ENCODE peak calls at places on chromosome 19, in four cellular contexts. U, X, Q and D are unnamed samples.

GRCh38 chr19:10952809-10953208 is 8.0 kb upstream of the SMARCA4 start:
- DNase-seq in X (peak), Q (no peak), U (no peak), D (peak)

GRCh38 chr19:19192910-19193423 is 909 bp downstream of the RFXANK start:
- DNase-seq in X (no peak), Q (no peak), U (no peak), D (no peak)

GRCh38 chr19:17511724-17512573 is 500 bp downstream of the PGLS start:
- DNase-seq in X (peak), Q (peak), U (peak), D (peak)

GRCh38 chr19:45047188-45047797 is 8.4 kb downstream of the CLASRP start:
- DNase-seq in U (no peak), Q (no peak), X (no peak), D (no peak)

GRCh38 chr19:6663236-6664187 is 6.4 kb downstream of the TNFSF14 start:
- DNase-seq in Q (no peak), X (no peak), U (no peak), D (no peak)

GRCh38 chr19:8069116-8069973 is 16.8 kb downstream of the CCL25 start:
- DNase-seq in X (no peak), U (no peak), Q (peak), D (no peak)

GRCh38 chr19:51712461-51713081 is 11.2 kb downstream of the HAS1 start:
- DNase-seq in Q (peak), X (no peak), U (no peak), D (peak)

GRCh38 chr19:18477042-18477760 is 39.3 kb upstream of the ISYNA1 start:
- DNase-seq in Q (no peak), X (no peak), U (no peak), D (no peak)

GRCh38 chr19:18322759-18323460 is at the start of gene LSM4:
- DNase-seq in U (peak), Q (peak), X (peak), D (peak)

GRCh38 chr19:1206733-1207301 is 1.2 kb downstream of the STK11 start:
- DNase-seq in X (no peak), U (no peak), Q (no peak), D (peak)
- TF ChIP-seq JUND in X (no peak), U (no peak), Q (no peak), D (no peak)

GRCh38 chr19:33640773-33641172 is 19.0 kb downstream of the CHST8 start:
- DNase-seq in Q (no peak), X (no peak), U (no peak), D (no peak)

GRCh38 chr19:33641261-33641660 is 19.5 kb downstream of the CHST8 start:
- DNase-seq in Q (no peak), U (no peak), X (no peak), D (no peak)

GRCh38 chr19:33641956-33642498 is 20.3 kb downstream of the CHST8 start:
- DNase-seq in X (no peak), U (no peak), Q (no peak), D (no peak)

GRCh38 chr19:33639034-33639681 is 17.4 kb downstream of the CHST8 start:
- DNase-seq in Q (no peak), X (no peak), U (no peak), D (no peak)

GRCh38 chr19:33638167-33639033 is 16.6 kb downstream of the CHST8 start:
- DNase-seq in Q (no peak), X (no peak), U (no peak), D (no peak)
- TF ChIP-seq JUND in Q (no peak), X (no peak), U (no peak), D (no peak)

DNA sequence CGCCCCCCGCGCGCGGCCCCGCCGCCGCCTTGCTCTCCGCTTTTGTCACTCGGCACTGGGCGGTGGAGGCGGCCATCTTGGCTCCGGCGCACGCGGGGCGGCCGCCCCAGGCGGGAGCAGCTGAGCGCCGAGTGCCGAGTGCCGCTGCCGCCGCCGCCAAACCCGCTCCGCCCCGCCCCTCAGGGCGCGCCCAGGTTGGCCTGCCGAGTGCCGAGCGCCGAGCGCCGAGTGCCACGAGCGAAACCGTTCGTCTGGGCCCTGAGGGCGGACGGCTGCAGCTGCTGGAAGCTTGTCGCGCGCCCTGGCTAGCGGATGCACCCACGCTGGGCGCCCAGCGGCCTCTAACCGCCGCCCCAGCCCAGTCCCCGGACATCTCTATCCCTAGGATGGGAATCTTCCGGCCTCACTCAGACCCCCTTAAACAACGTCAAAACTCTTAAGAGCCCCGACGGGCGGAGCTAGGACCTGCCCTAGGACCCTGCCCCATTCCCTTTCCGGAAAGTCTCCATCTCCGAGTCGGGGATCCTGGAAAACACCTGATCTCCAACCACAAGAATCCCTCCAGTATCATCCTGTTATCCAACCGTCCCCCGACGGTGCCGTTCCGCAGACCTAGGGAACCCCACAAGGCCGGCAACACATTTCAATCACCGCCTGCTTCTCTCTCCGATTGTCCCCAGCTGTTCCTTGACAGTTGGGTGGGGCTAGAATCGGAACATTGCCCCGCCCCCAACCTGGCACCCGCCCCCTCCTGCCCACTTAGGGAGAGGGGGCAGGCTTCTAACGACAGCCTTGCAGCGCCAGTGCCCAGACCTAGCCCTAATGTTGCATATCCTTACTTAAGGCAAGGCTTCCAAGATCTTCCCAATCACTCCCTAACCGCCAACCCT is 14.1 kb upstream of the AKAP8L start:
- DNase-seq in U (peak), Q (peak), X (peak), D (peak)
- TF ChIP-seq JUND in U (no peak), Q (no peak), X (no peak), D (no peak)

GRCh38 chr19:29311391-29311790 is 98.4 kb upstream of the UQCRFS1 start:
- DNase-seq in X (no peak), U (no peak), Q (no peak), D (peak)
- TF ChIP-seq JUND in X (no peak), U (no peak), Q (no peak), D (no peak)

DNA sequence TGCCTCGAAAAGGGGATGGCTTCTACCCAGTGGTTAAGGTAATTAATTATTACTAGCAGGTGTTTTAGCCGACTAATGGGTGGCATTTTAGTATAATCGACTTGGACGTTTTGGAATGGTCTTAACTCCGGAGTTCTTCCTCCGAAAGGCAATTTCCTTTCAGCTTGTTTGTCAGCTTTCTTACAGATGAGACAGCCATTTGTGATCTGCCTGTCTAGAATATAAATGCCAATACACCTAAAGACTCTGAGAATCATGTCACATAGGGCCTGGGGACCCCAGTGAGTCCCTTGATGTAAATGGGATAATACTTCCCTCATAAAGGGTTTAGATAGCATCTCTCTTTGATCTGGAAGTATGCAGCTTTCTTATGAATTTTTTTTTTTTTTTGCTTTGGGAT is 41.9 kb upstream of the PSG9 start:
- DNase-seq in Q (no peak), U (no peak), X (no peak), D (no peak)
- TF ChIP-seq JUND in Q (no peak), U (no peak), X (no peak), D (no peak)

DNA sequence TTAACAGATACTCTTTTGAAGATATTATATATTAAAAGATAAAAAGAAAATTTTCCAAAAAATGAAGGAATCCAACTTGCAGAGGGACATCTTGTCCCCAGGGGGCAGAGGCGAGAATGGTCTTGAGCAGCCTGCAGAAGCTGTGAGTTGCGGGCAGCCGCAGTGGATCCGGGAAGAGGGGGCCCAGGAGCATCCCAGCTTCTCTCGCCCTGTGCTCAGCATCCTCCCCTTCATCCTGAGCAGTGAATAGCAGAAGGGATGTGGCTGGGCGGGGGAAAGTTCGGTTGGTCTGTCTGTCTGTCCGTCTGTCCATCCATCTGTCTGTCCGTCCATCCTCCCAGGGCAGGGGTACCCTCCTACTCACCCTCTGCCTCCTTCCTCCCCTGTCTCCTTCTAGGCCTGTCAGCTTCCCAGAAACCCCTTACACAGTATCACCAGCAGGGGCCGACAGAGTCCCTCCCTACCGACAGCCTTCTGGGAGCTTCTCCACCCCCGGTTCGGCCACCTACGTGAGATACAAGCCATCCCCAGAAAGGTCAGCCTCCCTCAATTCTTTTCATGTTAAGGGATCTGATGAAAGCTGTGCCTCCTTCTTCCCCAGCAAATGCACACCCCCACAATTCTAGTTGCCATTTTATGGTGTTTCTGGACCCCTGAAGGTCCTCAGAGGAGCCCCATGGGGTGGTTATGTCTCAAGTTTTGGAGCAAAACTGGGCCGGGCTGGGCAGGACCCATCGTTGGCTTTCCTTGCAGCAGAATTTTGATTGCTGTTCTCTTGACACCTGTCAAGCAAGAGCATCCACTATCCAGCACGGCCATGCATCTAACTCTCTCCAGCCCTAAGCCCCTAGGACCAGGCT is 81.6 kb downstream of the DPF1 start:
- DNase-seq in Q (peak), U (peak), X (no peak), D (peak)
- TF ChIP-seq JUND in Q (peak), U (no peak), X (no peak), D (no peak)

GRCh38 chr19:32224371-32225244 is 120.8 kb upstream of the ZNF507 start:
- DNase-seq in U (peak), Q (peak), X (no peak), D (peak)
- TF ChIP-seq JUND in U (no peak), Q (no peak), X (no peak), D (no peak)